ENCODE peak calls at places on chromosome 7, in nine cellular contexts. X is neuronal stem cell, W is endodermal cell, D is lung, Q is GM23248, U is brain microvascular endothelial cell, O is mucosa of descending colon, H is fibroblast of lung, Y is GM12865. N is an unnamed sample.

GRCh38 chr7:20790273-20790842 is 3.7 kb upstream of the SP8 start:
- DNase-seq in X (no peak), W (no peak), D (no peak), Q (no peak), U (no peak), O (no peak), H (no peak), Y (no peak), N (no peak)

GRCh38 chr7:131527462-131527861 is 29.0 kb downstream of the PODXL start:
- DNase-seq in X (no peak), W (no peak), D (no peak), Q (no peak), U (no peak), O (peak), H (no peak), Y (peak), N (no peak)

GRCh38 chr7:102933763-102934162 is 21.0 kb downstream of the LRRC17 start:
- DNase-seq in X (peak), W (peak), D (peak), Q (peak), U (peak), O (peak), H (peak), Y (no peak), N (peak)

GRCh38 chr7:138880881-138881577 is 83.0 kb upstream of the ATP6V0A4 start:
- DNase-seq in X (no peak), W (no peak), D (no peak), Q (peak), U (no peak), O (no peak), H (peak), Y (no peak), N (no peak)

GRCh38 chr7:13830604-13830915 is 158.9 kb downstream of the ETV1 start:
- DNase-seq in X (no peak), W (no peak), D (no peak), Q (peak), U (no peak), O (no peak), H (peak), Y (no peak), N (no peak)

GRCh38 chr7:90988523-90988922 is 275.7 kb upstream of the FZD1 start:
- DNase-seq in X (no peak), W (no peak), D (no peak), Q (no peak), U (no peak), O (no peak), H (no peak), Y (no peak), N (no peak)

GRCh38 chr7:9029671-9030070 is 596.3 kb downstream of the NXPH1 start:
- DNase-seq in X (no peak), W (no peak), D (no peak), Q (no peak), U (no peak), O (no peak), H (no peak), Y (no peak), N (no peak)

GRCh38 chr7:97179454-97180104 is 62.1 kb downstream of the SDHAF3 start:
- DNase-seq in X (peak), W (peak), D (peak), Q (peak), U (peak), O (no peak), H (peak), Y (peak), N (peak)

GRCh38 chr7:74311305-74311744 is 22.1 kb downstream of the CLIP2 start:
- DNase-seq in X (no peak), W (no peak), D (no peak), Q (peak), U (no peak), O (peak), H (peak), Y (peak), N (no peak)

GRCh38 chr7:143305423-143306070 is 10.4 kb upstream of the CLCN1 start:
- DNase-seq in X (no peak), W (peak), D (peak), Q (peak), U (peak), O (peak), H (peak), Y (peak), N (no peak)

GRCh38 chr7:138077809-138078208 is 1.6 kb downstream of the AKR1D1 start:
- DNase-seq in X (no peak), W (no peak), D (no peak), Q (no peak), U (peak), O (no peak), H (no peak), Y (no peak), N (no peak)

GRCh38 chr7:36784991-36785940 is 61.0 kb upstream of the AOAH start:
- DNase-seq in X (no peak), W (no peak), D (peak), Q (no peak), U (no peak), O (peak), H (no peak), Y (peak), N (no peak)

GRCh38 chr7:57404967-57405421 is 45.0 kb upstream of the ZNF716 start:
- DNase-seq in X (no peak), W (no peak), D (no peak), Q (no peak), U (no peak), O (no peak), H (no peak), Y (no peak), N (no peak)

GRCh38 chr7:120987683-120988590 is 574 bp upstream of the CPED1 start:
- DNase-seq in X (peak), W (peak), D (peak), Q (peak), U (peak), O (peak), H (peak), Y (peak), N (peak)

GRCh38 chr7:38195804-38196595 is 18.0 kb downstream of the STARD3NL start:
- DNase-seq in X (no peak), W (no peak), D (no peak), Q (peak), U (peak), O (no peak), H (no peak), Y (no peak), N (no peak)

DNA sequence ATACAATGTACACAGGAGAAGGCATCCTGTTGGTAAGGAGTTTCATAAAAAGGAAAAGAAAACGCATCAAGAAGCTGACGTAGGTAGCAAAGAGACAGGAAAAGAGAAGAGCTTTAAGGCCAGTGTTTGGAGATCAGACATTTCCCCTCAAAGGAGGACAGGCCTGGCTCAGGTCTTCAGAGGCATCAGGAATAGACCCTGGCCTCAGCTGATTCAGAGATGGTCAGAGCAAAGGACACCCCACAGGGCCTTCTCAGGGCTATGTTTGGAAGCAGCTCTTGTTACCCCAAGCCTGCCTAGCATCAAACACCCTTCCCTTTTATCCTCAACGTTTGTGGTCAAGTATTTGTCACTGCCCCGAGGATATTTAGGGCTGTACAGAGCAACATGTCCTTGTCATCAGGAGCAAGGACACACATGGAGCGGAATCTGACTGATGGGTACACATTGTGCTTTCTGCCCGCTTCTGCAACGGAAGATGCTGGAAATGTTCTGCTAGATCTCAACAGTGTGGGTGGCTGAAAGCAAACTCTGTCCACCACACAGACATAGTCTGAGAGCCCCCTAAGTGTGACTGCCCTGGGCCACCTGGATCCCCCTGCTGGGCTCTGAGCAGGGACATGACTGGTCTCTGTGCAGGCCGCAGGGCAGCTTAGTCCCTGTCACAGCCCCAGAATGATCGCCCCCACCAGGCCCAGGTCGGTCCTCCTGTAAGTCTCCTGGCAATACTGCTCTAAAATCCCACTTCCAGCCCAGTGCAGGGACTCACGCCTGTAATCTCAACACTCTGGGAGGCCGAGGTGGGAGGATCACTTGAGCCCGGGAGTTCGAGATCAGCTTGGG is 1.0 kb upstream of the ZDHHC4 start:
- DNase-seq in X (no peak), W (peak), D (no peak), Q (no peak), U (no peak), O (peak), H (no peak), Y (peak), N (no peak)
- H3K4me3 ChIP-seq in X (no peak), W (no peak), D (no peak), Q (peak), U (peak), O (no peak), H (peak), Y (peak), N (peak)

GRCh38 chr7:76261329-76261728 is 41.1 kb upstream of the HSPB1 start:
- DNase-seq in X (no peak), W (no peak), D (no peak), Q (no peak), U (no peak), O (no peak), H (no peak), Y (no peak), N (no peak)

GRCh38 chr7:76257973-76258372 is 44.5 kb upstream of the HSPB1 start:
- DNase-seq in X (no peak), W (peak), D (no peak), Q (no peak), U (no peak), O (no peak), H (no peak), Y (no peak), N (no peak)

GRCh38 chr7:76261935-76262334 is 40.5 kb upstream of the HSPB1 start:
- DNase-seq in X (no peak), W (peak), D (no peak), Q (no peak), U (no peak), O (no peak), H (no peak), Y (no peak), N (no peak)

GRCh38 chr7:76259124-76260086 is 43.1 kb upstream of the HSPB1 start:
- DNase-seq in X (no peak), W (peak), D (no peak), Q (no peak), U (no peak), O (no peak), H (no peak), Y (no peak), N (no peak)

GRCh38 chr7:76260171-76260703 is 42.2 kb upstream of the HSPB1 start:
- DNase-seq in X (peak), W (peak), D (no peak), Q (peak), U (no peak), O (no peak), H (no peak), Y (peak), N (no peak)
- H3K4me3 ChIP-seq in X (peak), W (peak), D (no peak), Q (no peak), U (no peak), O (no peak), H (no peak), Y (no peak), N (no peak)

GRCh38 chr7:42407311-42407710 is 170.3 kb upstream of the GLI3 start:
- DNase-seq in X (no peak), W (no peak), D (no peak), Q (no peak), U (no peak), O (no peak), H (no peak), Y (no peak), N (no peak)
- H3K4me3 ChIP-seq in X (no peak), W (no peak), D (no peak), Q (no peak), U (no peak), O (no peak), H (no peak), Y (no peak), N (no peak)

DNA sequence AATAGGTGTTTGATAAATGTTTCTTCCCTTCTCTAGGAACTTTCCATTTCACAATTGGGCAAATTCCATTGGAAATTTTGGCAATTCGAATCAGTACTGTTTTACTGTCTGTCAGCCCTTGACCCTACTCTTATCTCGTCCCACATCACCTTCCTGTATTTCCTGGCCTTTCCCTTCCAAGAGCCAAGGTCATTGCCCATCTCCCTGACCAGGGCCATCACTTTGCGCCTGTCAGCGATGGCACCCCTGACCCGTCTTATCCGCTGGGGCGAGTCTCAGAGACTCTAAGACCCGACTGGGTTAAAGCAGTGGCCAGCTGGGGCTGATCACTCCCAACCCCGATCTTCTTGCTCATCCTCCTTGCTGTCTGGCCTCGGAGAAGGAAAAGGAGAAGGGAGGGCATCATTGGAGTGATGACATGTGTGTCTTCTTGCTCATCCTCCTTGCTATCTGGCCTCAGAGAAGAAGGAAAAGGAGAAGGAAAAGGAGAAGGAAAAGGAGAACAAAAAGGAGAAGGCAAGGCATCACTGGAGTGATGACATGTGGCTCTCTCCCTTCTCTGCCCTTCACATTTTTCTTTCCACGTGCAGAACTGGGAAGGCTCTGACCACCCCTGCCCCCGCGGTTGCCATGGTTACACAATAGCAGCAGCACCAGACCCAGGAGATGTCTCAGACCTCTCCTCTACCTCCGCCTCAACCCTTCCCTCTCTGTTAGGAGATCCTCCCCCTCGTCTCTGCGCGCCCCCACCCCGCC is 2.1 kb downstream of the SEMA3D start:
- DNase-seq in X (peak), W (peak), D (no peak), Q (peak), U (peak), O (no peak), H (peak), Y (no peak), N (no peak)
- H3K4me3 ChIP-seq in X (peak), W (peak), D (no peak), Q (peak), U (peak), O (no peak), H (peak), Y (no peak), N (peak)

GRCh38 chr7:83649701-83650100 is 762 bp upstream of the SEMA3E start:
- DNase-seq in X (no peak), W (no peak), D (no peak), Q (no peak), U (no peak), O (no peak), H (no peak), Y (no peak), N (no peak)

GRCh38 chr7:83643754-83644153 is 5.2 kb downstream of the SEMA3E start:
- DNase-seq in X (no peak), W (no peak), D (no peak), Q (no peak), U (no peak), O (no peak), H (no peak), Y (no peak), N (no peak)

GRCh38 chr7:83652481-83652880 is 3.5 kb upstream of the SEMA3E start:
- DNase-seq in X (no peak), W (no peak), D (no peak), Q (no peak), U (no peak), O (no peak), H (no peak), Y (no peak), N (no peak)

GRCh38 chr7:83646027-83646426 is 2.9 kb downstream of the SEMA3E start:
- DNase-seq in X (no peak), W (no peak), D (no peak), Q (no peak), U (no peak), O (no peak), H (no peak), Y (no peak), N (no peak)

DNA sequence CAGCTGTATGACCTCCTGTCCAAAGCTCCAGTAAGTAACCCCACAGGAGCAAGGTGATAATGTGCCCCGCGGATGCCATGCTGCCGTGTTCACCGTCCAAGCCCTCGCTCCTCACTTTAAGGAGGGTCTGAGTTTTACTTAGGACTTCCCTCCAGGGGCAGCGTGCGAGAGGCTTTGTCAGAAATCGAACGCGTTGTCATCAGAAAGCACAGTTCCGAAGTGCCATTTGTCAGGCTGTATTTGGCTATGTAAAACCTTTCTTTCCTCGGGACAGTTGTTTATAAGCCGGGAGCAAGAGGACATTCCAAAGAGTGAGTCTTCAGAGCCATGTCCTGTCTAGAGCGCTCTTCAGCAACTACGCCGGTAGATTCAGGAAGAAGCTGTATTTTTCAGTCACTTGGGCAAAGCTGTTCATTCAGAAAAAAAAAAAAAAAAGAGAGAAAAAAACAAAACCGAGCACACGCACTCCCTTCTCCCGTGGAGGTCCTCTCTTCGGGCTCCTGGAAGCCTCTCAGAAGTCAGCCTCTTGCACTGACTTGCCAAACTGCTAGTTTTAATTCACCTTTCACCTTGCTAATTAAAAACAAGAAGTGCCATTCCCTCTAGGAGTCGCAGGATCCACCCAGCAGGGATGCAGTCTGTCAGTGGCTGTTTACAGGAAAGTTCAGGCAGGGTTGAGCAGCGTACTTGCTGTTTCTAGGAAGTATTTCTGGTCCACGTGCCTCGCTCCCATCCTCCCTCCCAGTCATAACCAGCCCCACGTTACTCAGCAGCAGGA is at the start of gene SEMA3E:
- DNase-seq in X (peak), W (peak), D (no peak), Q (peak), U (peak), O (peak), H (peak), Y (peak), N (no peak)
- H3K4me3 ChIP-seq in X (peak), W (peak), D (peak), Q (peak), U (peak), O (no peak), H (peak), Y (peak), N (peak)

DNA sequence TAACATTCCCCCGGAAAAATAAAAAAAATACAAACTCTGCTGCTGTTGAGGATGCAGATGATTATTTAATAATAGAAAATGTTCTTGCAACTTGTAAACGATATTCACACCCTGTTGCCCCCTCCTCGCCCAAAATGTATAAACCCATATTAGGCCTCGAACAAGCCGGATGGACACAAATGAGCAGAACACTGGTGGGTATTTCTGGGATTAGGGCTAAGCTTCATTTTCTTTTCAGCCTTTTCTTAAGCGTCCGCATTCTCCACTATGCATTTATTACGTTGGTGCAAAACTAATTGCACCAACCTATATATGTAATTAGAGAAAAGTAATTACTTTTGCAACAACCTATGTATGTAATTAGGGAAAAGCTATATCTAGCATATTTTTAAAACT is 347 bp upstream of the GNG11 start:
- DNase-seq in X (no peak), W (no peak), D (no peak), Q (peak), U (no peak), O (no peak), H (peak), Y (no peak), N (no peak)
- H3K4me3 ChIP-seq in X (no peak), W (peak), D (no peak), Q (peak), U (peak), O (no peak), H (peak), Y (peak), N (peak)

GRCh38 chr7:87347682-87348081 is 2.2 kb downstream of the CROT start:
- DNase-seq in X (no peak), W (no peak), D (no peak), Q (no peak), U (no peak), O (no peak), H (no peak), Y (no peak), N (no peak)

GRCh38 chr7:87344446-87344845 is 1.0 kb upstream of the CROT start:
- DNase-seq in X (no peak), W (no peak), D (no peak), Q (no peak), U (no peak), O (no peak), H (no peak), Y (peak), N (no peak)

GRCh38 chr7:87347207-87347606 is 1.7 kb downstream of the CROT start:
- DNase-seq in X (no peak), W (no peak), D (no peak), Q (no peak), U (no peak), O (no peak), H (no peak), Y (no peak), N (no peak)

GRCh38 chr7:87345962-87346371 is 503 bp downstream of the CROT start:
- DNase-seq in X (no peak), W (no peak), D (no peak), Q (peak), U (no peak), O (no peak), H (no peak), Y (peak), N (no peak)

GRCh38 chr7:87345166-87345927 is at the start of gene CROT:
- DNase-seq in X (peak), W (peak), D (peak), Q (peak), U (peak), O (peak), H (peak), Y (peak), N (peak)
- H3K4me3 ChIP-seq in X (peak), W (peak), D (peak), Q (peak), U (peak), O (peak), H (peak), Y (peak), N (peak)